ENCODE peak calls at places on chromosome 7, in ten cellular contexts. T is HCT116, O is vagina, E is transverse colon, W is HepG2, J is K562, V is esophagus muscularis mucosa, G is prostate gland, N is stomach, D is Panc1. B is an unnamed sample.
A peak's percentile ranks its signal among the peaks of the same experiment; 100 is the strongest.

GRCh38 chr7:125436220-125436619 is 506.6 kb upstream of the POT1 start:
- DNase-seq in N (no peak), J (no peak), E (no peak), D (no peak), V (no peak), W (no peak), G (no peak), T (no peak), O (no peak), B (no peak)

GRCh38 chr7:11319491-11320274 is 346.0 kb downstream of the PHF14 start:
- DNase-seq in D (no peak), W (no peak), J (no peak), N (no peak), V (no peak), G (no peak), E (no peak), T (no peak), O (no peak), B (no peak)

GRCh38 chr7:156014808-156015207 is 202.5 kb upstream of the SHH start:
- DNase-seq in O (no peak), W (no peak), T (no peak), V (peak; percentile 75), E (no peak), N (no peak), D (no peak), G (no peak), J (no peak), B (no peak)

GRCh38 chr7:46534593-46535271 is 613.7 kb upstream of the IGFBP3 start:
- DNase-seq in V (peak; percentile 70), T (no peak), W (no peak), O (no peak), G (no peak), J (no peak), D (no peak), E (peak; percentile 33), N (no peak), B (no peak)

GRCh38 chr7:158740657-158741293 is 36.2 kb upstream of the NCAPG2 start:
- DNase-seq in G (peak; percentile 56), W (no peak), T (no peak), D (no peak), N (no peak), O (no peak), E (no peak), J (peak; percentile 90), V (peak; percentile 93), B (peak; percentile 89)

GRCh38 chr7:102146989-102147388 is 139.7 kb upstream of the SH2B2 start:
- DNase-seq in G (no peak), J (no peak), N (no peak), O (no peak), E (no peak), V (no peak), D (no peak), T (no peak), W (no peak), B (no peak)

GRCh38 chr7:102457352-102457924 is 7.2 kb downstream of the ALKBH4 start:
- DNase-seq in J (no peak), G (no peak), D (no peak), T (no peak), V (no peak), E (no peak), W (no peak), O (no peak), N (no peak), B (no peak)

GRCh38 chr7:12685550-12685949 is 1.9 kb upstream of the ARL4A start:
- DNase-seq in E (no peak), O (no peak), N (no peak), J (no peak), W (no peak), V (no peak), T (no peak), G (no peak), D (no peak), B (no peak)

GRCh38 chr7:21844742-21845141 is 101.0 kb downstream of the CDCA7L start:
- DNase-seq in N (no peak), G (no peak), T (no peak), E (no peak), J (no peak), O (no peak), W (no peak), D (no peak), V (no peak), B (no peak)

GRCh38 chr7:93147358-93147757 is 827 bp downstream of the SAMD9L start:
- DNase-seq in T (no peak), E (peak; percentile 47), G (peak; percentile 9), V (no peak), O (no peak), N (peak; percentile 27), W (no peak), J (peak; percentile 26), D (no peak), B (peak; percentile 55)

GRCh38 chr7:157235357-157236018 is 96.8 kb downstream of the UBE3C start:
- DNase-seq in J (no peak), N (no peak), G (no peak), D (no peak), W (peak; percentile 16), T (no peak), O (no peak), V (no peak), E (no peak), B (no peak)

GRCh38 chr7:157884461-157885062 is 547.8 kb downstream of the DNAJB6 start:
- DNase-seq in T (no peak), V (no peak), D (no peak), E (no peak), J (no peak), N (no peak), W (no peak), G (no peak), O (no peak), B (no peak)

GRCh38 chr7:113812881-113813280 is 105.9 kb downstream of the PPP1R3A start:
- DNase-seq in G (no peak), E (no peak), D (no peak), T (no peak), V (no peak), J (no peak), W (no peak), O (no peak), N (no peak), B (no peak)

GRCh38 chr7:80795174-80795573 is 123.7 kb downstream of the SEMA3C start:
- DNase-seq in W (no peak), E (no peak), G (no peak), N (no peak), J (no peak), V (no peak), T (no peak), D (no peak), O (no peak), B (no peak)

GRCh38 chr7:34430456-34430855 is 227.6 kb upstream of the NPSR1 start:
- DNase-seq in D (no peak), W (peak; percentile 41), T (peak; percentile 4), V (no peak), J (peak; percentile 1), G (peak; percentile 12), N (no peak), O (no peak), E (no peak), B (no peak)
- TF ChIP-seq CTCF in D (peak; percentile 44), W (peak; percentile 56), T (peak; percentile 63), V (no peak), J (no peak), G (peak; percentile 40), N (no peak), O (no peak), E (no peak), B (no peak)

GRCh38 chr7:151549083-151549482 is 29.4 kb upstream of the RHEB start:
- DNase-seq in T (no peak), D (no peak), O (no peak), G (no peak), W (no peak), N (no peak), J (no peak), E (no peak), V (no peak), B (no peak)

GRCh38 chr7:151551820-151552219 is 32.1 kb upstream of the RHEB start:
- DNase-seq in G (no peak), V (no peak), J (no peak), O (no peak), W (no peak), N (no peak), E (no peak), T (no peak), D (no peak), B (no peak)

GRCh38 chr7:151549644-151550043 is 29.9 kb upstream of the RHEB start:
- DNase-seq in G (no peak), E (no peak), J (no peak), V (no peak), W (no peak), T (no peak), D (no peak), N (no peak), O (no peak), B (no peak)

GRCh38 chr7:151552352-151553028 is 32.8 kb upstream of the RHEB start:
- DNase-seq in W (no peak), J (no peak), D (no peak), T (no peak), V (peak; percentile 91), N (peak; percentile 70), E (peak; percentile 41), O (no peak), G (peak; percentile 89), B (peak; percentile 84)

DNA sequence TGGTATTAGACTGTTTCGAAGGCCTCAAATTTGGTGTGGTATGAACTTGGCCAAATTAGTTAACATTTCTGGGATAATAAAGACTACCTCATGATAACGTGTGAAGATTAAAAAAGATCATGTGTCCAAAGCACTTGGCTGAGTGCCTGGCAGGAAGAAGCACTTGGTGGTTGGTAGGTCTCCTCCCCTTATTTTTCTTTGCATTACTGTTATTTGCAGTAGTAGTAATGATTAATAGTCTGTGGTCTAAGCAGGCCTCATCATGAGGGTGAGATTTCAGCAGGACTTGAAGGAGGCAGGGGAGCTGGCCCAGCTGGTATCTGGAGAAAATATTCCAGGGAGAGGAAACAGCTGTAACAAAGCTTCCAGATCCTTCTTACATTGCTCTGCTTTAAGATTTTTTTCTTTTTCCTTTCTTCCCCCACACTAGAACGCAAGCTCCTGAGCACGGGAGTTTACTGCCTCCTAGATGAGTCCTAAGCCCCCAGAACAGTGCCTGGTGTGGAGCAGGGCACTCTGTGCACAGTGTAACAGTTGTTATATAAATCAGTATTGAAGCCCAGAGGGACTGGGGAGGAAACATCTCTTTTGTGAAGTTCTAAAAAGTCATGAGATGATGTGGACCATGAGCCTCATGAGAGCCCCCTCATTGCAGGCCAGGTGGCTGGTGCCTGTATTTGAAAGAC is 31.0 kb upstream of the RHEB start:
- DNase-seq in V (no peak), T (no peak), O (no peak), N (peak; percentile 48), W (peak; percentile 23), J (no peak), D (no peak), E (no peak), G (no peak), B (no peak)
- TF ChIP-seq POLR2AphosphoS5 in V (no peak), T (no peak), O (no peak), N (no peak), W (no peak), J (no peak), D (no peak), E (no peak), G (no peak), B (no peak)

GRCh38 chr7:134931487-134931886 is 54.8 kb upstream of the AGBL3 start:
- DNase-seq in D (no peak), W (no peak), J (no peak), E (no peak), O (no peak), T (no peak), V (no peak), G (no peak), N (no peak), B (no peak)
- H3K9me3 ChIP-seq in D (no peaks in the 10 kb centered on the region), W (no peaks in the 10 kb centered on the region), J (no peaks in the 10 kb centered on the region), E (no peaks in the 10 kb centered on the region), O (no peaks in the 10 kb centered on the region), T (no peaks in the 10 kb centered on the region), V (no peaks in the 10 kb centered on the region), G (no peaks in the 10 kb centered on the region), N (no peaks in the 10 kb centered on the region), B (no peaks in the 10 kb centered on the region)

GRCh38 chr7:29077854-29078253 is 68.5 kb downstream of the CPVL start:
- DNase-seq in J (no peak), N (no peak), D (no peak), G (no peak), V (no peak), E (no peak), T (no peak), O (no peak), W (no peak), B (no peak)
- TF ChIP-seq CTCF in J (no peak), N (no peak), D (no peak), G (no peak), V (no peak), E (no peak), T (no peak), O (no peak), W (no peak), B (no peak)

B was measured in sigmoid colon.